ENCODE peak calls at places on chromosomes 1 and 21, in seven cellular contexts. One of them, this sample, is unnamed.
A peak's percentile ranks its signal among the peaks of the same experiment; 100 is the strongest.

GRCh38 chr1:33366766-33367487 is 46.0 kb upstream of the A3GALT2 start:
- DNase-seq in pancreas: no peak
- DNase-seq in left ventricle myocardium inferior: no peak
- DNase-seq in GM23248: no peak
- DNase-seq in A549: no peak
- DNase-seq in IMR-90: no peak
- DNase-seq in cardiac muscle cell: no peak
- DNase-seq in this sample: no peak

GRCh38 chr1:89200668-89201488 is 2.1 kb upstream of the GBP4 start:
- DNase-seq in A549: no peak
- DNase-seq in left ventricle myocardium inferior: no peak
- DNase-seq in pancreas: no peak
- DNase-seq in IMR-90: no peak
- DNase-seq in cardiac muscle cell: peak; percentile 42
- DNase-seq in GM23248: no peak
- DNase-seq in this sample: peak; percentile 33

GRCh38 chr1:30185809-30186208 is 537.6 kb downstream of the MATN1 start:
- DNase-seq in A549: no peak
- DNase-seq in pancreas: no peak
- DNase-seq in cardiac muscle cell: no peak
- DNase-seq in left ventricle myocardium inferior: no peak
- DNase-seq in GM23248: no peak
- DNase-seq in IMR-90: no peak
- DNase-seq in this sample: no peak

GRCh38 chr1:4595341-4596225 is 58.8 kb upstream of the AJAP1 start:
- DNase-seq in GM23248: no peak
- DNase-seq in A549: no peak
- DNase-seq in pancreas: no peak
- DNase-seq in cardiac muscle cell: no peak
- DNase-seq in left ventricle myocardium inferior: no peak
- DNase-seq in IMR-90: no peak
- DNase-seq in this sample: no peak

GRCh38 chr1:226657788-226658537 is 81.1 kb downstream of the ITPKB start:
- DNase-seq in left ventricle myocardium inferior: no peak
- DNase-seq in A549: no peak
- DNase-seq in GM23248: no peak
- DNase-seq in pancreas: peak; percentile 56
- DNase-seq in cardiac muscle cell: no peak
- DNase-seq in IMR-90: no peak
- DNase-seq in this sample: no peak

GRCh38 chr1:94248956-94249688 is 11.7 kb upstream of the ARHGAP29 start:
- DNase-seq in A549: no peak
- DNase-seq in pancreas: no peak
- DNase-seq in cardiac muscle cell: no peak
- DNase-seq in left ventricle myocardium inferior: no peak
- DNase-seq in GM23248: peak; percentile 53
- DNase-seq in IMR-90: no peak
- DNase-seq in this sample: no peak

GRCh38 chr1:9061949-9062555 is 7.4 kb downstream of the SLC2A5 start:
- DNase-seq in cardiac muscle cell: peak; percentile 20
- DNase-seq in pancreas: no peak
- DNase-seq in A549: no peak
- DNase-seq in left ventricle myocardium inferior: no peak
- DNase-seq in GM23248: peak; percentile 32
- DNase-seq in IMR-90: no peak
- DNase-seq in this sample: no peak

GRCh38 chr1:214124281-214124805 is 136.6 kb downstream of the PROX1 start:
- DNase-seq in cardiac muscle cell: no peak
- DNase-seq in left ventricle myocardium inferior: no peak
- DNase-seq in GM23248: no peak
- DNase-seq in pancreas: no peak
- DNase-seq in A549: no peak
- DNase-seq in IMR-90: no peak
- DNase-seq in this sample: no peak

GRCh38 chr1:20229191-20229590 is 42.9 kb upstream of the PLA2G2C start:
- DNase-seq in left ventricle myocardium inferior: no peak
- DNase-seq in pancreas: no peak
- DNase-seq in IMR-90: no peak
- DNase-seq in cardiac muscle cell: no peak
- DNase-seq in A549: no peak
- DNase-seq in GM23248: no peak
- DNase-seq in this sample: no peak

GRCh38 chr1:171185064-171185463 is at the start of gene FMO2:
- DNase-seq in A549: no peak
- DNase-seq in GM23248: peak; percentile 3
- DNase-seq in IMR-90: no peak
- DNase-seq in pancreas: no peak
- DNase-seq in left ventricle myocardium inferior: no peak
- DNase-seq in cardiac muscle cell: peak; percentile 87
- DNase-seq in this sample: no peak

GRCh38 chr1:96688737-96689136 is 32.8 kb upstream of the PTBP2 start:
- DNase-seq in cardiac muscle cell: peak; percentile 8
- DNase-seq in left ventricle myocardium inferior: no peak
- DNase-seq in A549: no peak
- DNase-seq in IMR-90: no peak
- DNase-seq in pancreas: no peak
- DNase-seq in GM23248: no peak
- DNase-seq in this sample: no peak

GRCh38 chr1:47951545-47952235 is 45.5 kb downstream of the TRABD2B start:
- DNase-seq in IMR-90: no peak
- DNase-seq in cardiac muscle cell: no peak
- DNase-seq in pancreas: no peak
- DNase-seq in GM23248: no peak
- DNase-seq in A549: no peak
- DNase-seq in left ventricle myocardium inferior: no peak
- DNase-seq in this sample: no peak

GRCh38 chr21:14591882-14592281 is 45.8 kb upstream of the SAMSN1 start:
- DNase-seq in cardiac muscle cell: peak; percentile 86
- DNase-seq in IMR-90: no peak
- DNase-seq in left ventricle myocardium inferior: no peak
- DNase-seq in pancreas: no peak
- DNase-seq in A549: no peak
- DNase-seq in GM23248: peak; percentile 30
- DNase-seq in this sample: peak; percentile 37

GRCh38 chr1:70760170-70760569 is 287.4 kb downstream of the PTGER3 start:
- DNase-seq in A549: no peak
- DNase-seq in cardiac muscle cell: no peak
- DNase-seq in GM23248: peak; percentile 6
- DNase-seq in IMR-90: no peak
- DNase-seq in left ventricle myocardium inferior: no peak
- DNase-seq in pancreas: no peak
- DNase-seq in this sample: no peak

DNA sequence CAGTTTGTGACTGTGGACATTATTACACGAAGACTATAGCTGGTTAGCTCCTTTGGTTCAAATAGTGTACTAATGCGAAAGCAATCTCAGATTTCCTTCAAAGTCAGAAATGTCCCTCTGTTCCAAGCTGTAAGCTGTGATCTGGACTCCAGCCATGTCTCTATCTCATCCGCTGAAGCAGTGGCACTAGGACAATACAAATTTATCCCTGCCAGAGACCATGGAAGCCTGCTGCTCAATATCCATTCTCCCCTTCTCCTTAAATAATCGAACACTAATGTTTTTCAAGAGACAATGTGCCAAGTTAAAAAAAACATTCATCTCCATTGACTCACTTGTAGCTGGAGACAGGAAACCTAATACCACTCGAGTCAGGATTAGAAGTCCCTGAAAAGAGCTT is 38.5 kb upstream of the PGBD5 start:
- DNase-seq in GM23248: peak; percentile 22
- DNase-seq in left ventricle myocardium inferior: no peak
- DNase-seq in IMR-90: no peak
- DNase-seq in pancreas: no peak
- DNase-seq in A549: no peak
- DNase-seq in cardiac muscle cell: no peak
- DNase-seq in this sample: no peak
- H3K4me1 ChIP-seq in GM23248: peaks cover 2% of the 10 kb centered on the region
- H3K4me1 ChIP-seq in left ventricle myocardium inferior: peaks cover 23% of the 10 kb centered on the region
- H3K4me1 ChIP-seq in IMR-90: no peaks in the 10 kb centered on the region
- H3K4me1 ChIP-seq in pancreas: no peaks in the 10 kb centered on the region
- H3K4me1 ChIP-seq in A549: no peaks in the 10 kb centered on the region
- H3K4me1 ChIP-seq in cardiac muscle cell: no peaks in the 10 kb centered on the region
- H3K4me1 ChIP-seq in this sample: no peaks in the 10 kb centered on the region

GRCh38 chr1:158471920-158472319 is at the start of gene OR10R2:
- DNase-seq in GM23248: no peak
- DNase-seq in A549: no peak
- DNase-seq in left ventricle myocardium inferior: no peak
- DNase-seq in IMR-90: no peak
- DNase-seq in pancreas: no peak
- DNase-seq in cardiac muscle cell: no peak
- DNase-seq in this sample: no peak
- H3K4me3 ChIP-seq in GM23248: no peak within 1 kb of the TSS
- H3K4me3 ChIP-seq in A549: no peak within 1 kb of the TSS
- H3K4me3 ChIP-seq in left ventricle myocardium inferior: no peak within 1 kb of the TSS
- H3K4me3 ChIP-seq in IMR-90: no peak within 1 kb of the TSS
- H3K4me3 ChIP-seq in pancreas: no peak within 1 kb of the TSS
- H3K4me3 ChIP-seq in cardiac muscle cell: no peak within 1 kb of the TSS
- H3K4me3 ChIP-seq in this sample: no peak within 1 kb of the TSS

GRCh38 chr1:205451759-205452164 is 4.1 kb downstream of the BLACAT1 start:
- DNase-seq in left ventricle myocardium inferior: no peak
- DNase-seq in IMR-90: no peak
- DNase-seq in GM23248: no peak
- DNase-seq in A549: no peak
- DNase-seq in cardiac muscle cell: no peak
- DNase-seq in pancreas: no peak
- DNase-seq in this sample: no peak
- H3K4me1 ChIP-seq in left ventricle myocardium inferior: peaks cover 40% of the 10 kb centered on the region
- H3K4me1 ChIP-seq in IMR-90: no peaks in the 10 kb centered on the region
- H3K4me1 ChIP-seq in GM23248: peaks cover 7% of the 10 kb centered on the region
- H3K4me1 ChIP-seq in A549: peaks cover 22% of the 10 kb centered on the region
- H3K4me1 ChIP-seq in cardiac muscle cell: peaks cover 46% of the 10 kb centered on the region
- H3K4me1 ChIP-seq in pancreas: no peaks in the 10 kb centered on the region
- H3K4me1 ChIP-seq in this sample: peaks cover 22% of the 10 kb centered on the region

GRCh38 chr1:72524021-72524420 is 241.7 kb upstream of the NEGR1 start:
- DNase-seq in IMR-90: no peak
- DNase-seq in GM23248: no peak
- DNase-seq in A549: no peak
- DNase-seq in left ventricle myocardium inferior: no peak
- DNase-seq in pancreas: no peak
- DNase-seq in cardiac muscle cell: no peak
- DNase-seq in this sample: no peak

GRCh38 chr1:72530646-72531045 is 248.3 kb upstream of the NEGR1 start:
- DNase-seq in IMR-90: no peak
- DNase-seq in A549: no peak
- DNase-seq in left ventricle myocardium inferior: no peak
- DNase-seq in GM23248: peak; percentile 28
- DNase-seq in pancreas: no peak
- DNase-seq in cardiac muscle cell: no peak
- DNase-seq in this sample: no peak

DNA sequence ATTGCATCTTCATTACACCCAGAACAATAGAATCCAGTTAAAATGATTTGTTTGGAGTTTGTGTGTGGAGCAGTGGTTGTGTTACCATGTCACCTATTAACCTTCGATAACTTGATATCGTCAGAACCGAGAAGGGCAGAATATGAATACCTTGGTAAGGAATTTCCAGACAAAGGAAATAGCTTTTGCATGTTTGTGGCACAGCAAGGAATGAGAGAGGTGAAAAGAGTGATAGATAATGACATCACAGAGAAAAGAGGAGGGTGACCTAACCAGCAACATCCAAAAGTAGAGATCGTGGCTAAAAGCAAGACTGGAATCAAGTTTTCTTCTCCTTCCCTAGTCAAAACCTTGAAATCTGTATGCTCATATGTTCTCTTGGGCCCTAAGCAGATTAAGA is 244.6 kb upstream of the NEGR1 start:
- DNase-seq in left ventricle myocardium inferior: no peak
- DNase-seq in pancreas: no peak
- DNase-seq in A549: no peak
- DNase-seq in cardiac muscle cell: peak; percentile 40
- DNase-seq in IMR-90: peak; percentile 21
- DNase-seq in GM23248: peak; percentile 4
- DNase-seq in this sample: no peak
- H3K4me3 ChIP-seq in left ventricle myocardium inferior: no peak overlapping the region
- H3K4me3 ChIP-seq in pancreas: no peak overlapping the region
- H3K4me3 ChIP-seq in A549: no peak overlapping the region
- H3K4me3 ChIP-seq in cardiac muscle cell: no peak overlapping the region
- H3K4me3 ChIP-seq in IMR-90: no peak overlapping the region
- H3K4me3 ChIP-seq in GM23248: no peak overlapping the region
- H3K4me3 ChIP-seq in this sample: no peak overlapping the region

DNA sequence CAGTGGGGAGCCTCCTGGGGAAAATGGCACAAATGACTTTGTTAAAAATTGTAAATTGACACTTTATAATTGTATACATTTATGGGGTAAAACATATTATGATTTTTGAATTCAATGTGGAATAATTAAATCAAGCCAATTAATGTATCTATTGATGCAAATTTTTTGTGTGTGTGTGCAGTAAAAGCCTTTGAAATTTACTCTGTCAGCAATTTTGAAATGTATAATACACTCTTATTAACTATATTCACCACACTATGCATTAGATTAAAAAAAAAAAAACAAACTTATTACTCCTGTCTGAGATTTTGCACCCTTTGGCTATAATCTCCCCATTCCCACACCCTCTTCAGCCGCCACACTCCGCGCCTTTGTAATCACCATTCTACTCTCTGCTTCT is 119.2 kb downstream of the S1PR1 start:
- DNase-seq in A549: no peak
- DNase-seq in pancreas: no peak
- DNase-seq in cardiac muscle cell: no peak
- DNase-seq in IMR-90: no peak
- DNase-seq in left ventricle myocardium inferior: no peak
- DNase-seq in GM23248: no peak
- DNase-seq in this sample: no peak
- H3K4me1 ChIP-seq in A549: no peaks in the 10 kb centered on the region
- H3K4me1 ChIP-seq in pancreas: no peaks in the 10 kb centered on the region
- H3K4me1 ChIP-seq in cardiac muscle cell: no peaks in the 10 kb centered on the region
- H3K4me1 ChIP-seq in IMR-90: no peaks in the 10 kb centered on the region
- H3K4me1 ChIP-seq in left ventricle myocardium inferior: no peaks in the 10 kb centered on the region
- H3K4me1 ChIP-seq in GM23248: no peaks in the 10 kb centered on the region
- H3K4me1 ChIP-seq in this sample: peaks cover 13% of the 10 kb centered on the region

GRCh38 chr1:84944767-84945486 is 51.9 kb upstream of the LPAR3 start:
- DNase-seq in GM23248: peak; percentile 91
- DNase-seq in A549: peak; percentile 24
- DNase-seq in left ventricle myocardium inferior: peak; percentile 22
- DNase-seq in cardiac muscle cell: peak; percentile 96
- DNase-seq in IMR-90: peak; percentile 93
- DNase-seq in pancreas: peak; percentile 33
- DNase-seq in this sample: peak; percentile 94
- H3K4me3 ChIP-seq in GM23248: peak overlapping the region; percentile 70
- H3K4me3 ChIP-seq in A549: peak overlapping the region; percentile 17
- H3K4me3 ChIP-seq in left ventricle myocardium inferior: peak overlapping the region; percentile 57
- H3K4me3 ChIP-seq in cardiac muscle cell: no peak overlapping the region
- H3K4me3 ChIP-seq in IMR-90: peak overlapping the region; percentile 1
- H3K4me3 ChIP-seq in pancreas: peak overlapping the region; percentile 4
- H3K4me3 ChIP-seq in this sample: peak overlapping the region; percentile 55